ENCODE peak calls at places on chromosomes 4 and X, in ten cellular contexts. M, S, O, Q, G, B, L, D, N and X are unnamed samples.

GRCh38 chr4:66974665-66975064 is 570.6 kb downstream of the CENPC start:
- DNase-seq in M (no peak), S (no peak), O (no peak), Q (no peak), G (no peak), B (no peak), L (no peak), D (no peak), N (no peak), X (no peak)

GRCh38 chr4:7632341-7632740 is 197.6 kb upstream of the PSAPL1 start:
- DNase-seq in M (no peak), S (no peak), O (no peak), Q (no peak), G (no peak), B (no peak), L (no peak), D (no peak), N (no peak), X (no peak)

GRCh38 chr4:165115301-165115700 is 2.6 kb upstream of the TMEM192 start:
- DNase-seq in M (no peak), S (no peak), O (no peak), Q (no peak), G (no peak), B (no peak), L (no peak), D (no peak), N (no peak), X (no peak)

GRCh38 chr4:134700251-134700650 is 498.7 kb upstream of the PABPC4L start:
- DNase-seq in M (no peak), S (no peak), O (no peak), Q (no peak), G (no peak), B (no peak), L (no peak), D (no peak), N (no peak), X (no peak)

GRCh38 chr4:102715057-102715456 is 45.7 kb downstream of the MANBA start:
- DNase-seq in M (no peak), S (no peak), O (no peak), Q (no peak), G (no peak), B (no peak), L (no peak), D (no peak), N (no peak), X (no peak)

GRCh38 chr4:169971456-169972015 is 54.7 kb downstream of the MFAP3L start:
- DNase-seq in M (no peak), S (no peak), O (no peak), Q (no peak), G (no peak), B (no peak), L (no peak), D (no peak), N (peak; percentile 13), X (no peak)

GRCh38 chrX:123976671-123977316 is 15.3 kb downstream of the STAG2 start:
- DNase-seq in M (peak; percentile 64), S (no peak), O (no peak), Q (no peak), G (no peak), B (no peak), L (no peak), D (no peak), N (peak; percentile 36), X (no peak)

GRCh38 chr4:106604319-106605051 is 235.9 kb upstream of the GIMD1 start:
- DNase-seq in M (no peak), S (no peak), O (no peak), Q (no peak), G (no peak), B (no peak), L (peak; percentile 57), D (no peak), N (no peak), X (no peak)

GRCh38 chr4:134552063-134552462 is 350.5 kb upstream of the PABPC4L start:
- DNase-seq in M (no peak), S (no peak), O (no peak), Q (no peak), G (no peak), B (no peak), L (no peak), D (no peak), N (no peak), X (no peak)

GRCh38 chr4:15470149-15470520 is 453 bp downstream of the CC2D2A start:
- DNase-seq in M (no peak), S (no peak), O (no peak), Q (no peak), G (no peak), B (no peak), L (no peak), D (no peak), N (no peak), X (no peak)

GRCh38 chrX:129540068-129540653 is at the start of gene OCRL:
- DNase-seq in M (peak; percentile 72), S (peak; percentile 71), O (peak; percentile 76), Q (no peak), G (peak; percentile 65), B (peak; percentile 88), L (peak; percentile 85), D (peak; percentile 35), N (peak; percentile 64), X (peak; percentile 76)

GRCh38 chrX:10549280-10549679 is 71.1 kb downstream of the MID1 start:
- DNase-seq in M (no peak), S (no peak), O (no peak), Q (no peak), G (no peak), B (no peak), L (no peak), D (no peak), N (peak; percentile 35), X (no peak)

GRCh38 chr4:169627307-169627706 is 6.9 kb downstream of the CLCN3 start:
- DNase-seq in M (no peak), S (no peak), O (no peak), Q (no peak), G (no peak), B (no peak), L (no peak), D (no peak), N (no peak), X (no peak)

GRCh38 chr4:153466637-153467153 is 535 bp downstream of the TMEM131L start:
- DNase-seq in M (no peak), S (no peak), O (no peak), Q (no peak), G (no peak), B (no peak), L (peak; percentile 72), D (no peak), N (no peak), X (peak; percentile 45)

GRCh38 chr4:153465145-153465544 is 1.0 kb upstream of the TMEM131L start:
- DNase-seq in M (no peak), S (no peak), O (no peak), Q (no peak), G (no peak), B (no peak), L (no peak), D (no peak), N (no peak), X (no peak)

GRCh38 chr4:153467154-153467896 is 1.2 kb downstream of the TMEM131L start:
- DNase-seq in M (no peak), S (peak; percentile 90), O (peak; percentile 84), Q (peak; percentile 88), G (no peak), B (peak; percentile 49), L (peak; percentile 91), D (no peak), N (no peak), X (peak; percentile 92)

GRCh38 chr4:153465583-153465921 is 608 bp upstream of the TMEM131L start:
- DNase-seq in M (peak; percentile 61), S (peak; percentile 37), O (no peak), Q (no peak), G (peak; percentile 43), B (peak; percentile 45), L (peak; percentile 77), D (no peak), N (peak; percentile 60), X (peak; percentile 61)

DNA sequence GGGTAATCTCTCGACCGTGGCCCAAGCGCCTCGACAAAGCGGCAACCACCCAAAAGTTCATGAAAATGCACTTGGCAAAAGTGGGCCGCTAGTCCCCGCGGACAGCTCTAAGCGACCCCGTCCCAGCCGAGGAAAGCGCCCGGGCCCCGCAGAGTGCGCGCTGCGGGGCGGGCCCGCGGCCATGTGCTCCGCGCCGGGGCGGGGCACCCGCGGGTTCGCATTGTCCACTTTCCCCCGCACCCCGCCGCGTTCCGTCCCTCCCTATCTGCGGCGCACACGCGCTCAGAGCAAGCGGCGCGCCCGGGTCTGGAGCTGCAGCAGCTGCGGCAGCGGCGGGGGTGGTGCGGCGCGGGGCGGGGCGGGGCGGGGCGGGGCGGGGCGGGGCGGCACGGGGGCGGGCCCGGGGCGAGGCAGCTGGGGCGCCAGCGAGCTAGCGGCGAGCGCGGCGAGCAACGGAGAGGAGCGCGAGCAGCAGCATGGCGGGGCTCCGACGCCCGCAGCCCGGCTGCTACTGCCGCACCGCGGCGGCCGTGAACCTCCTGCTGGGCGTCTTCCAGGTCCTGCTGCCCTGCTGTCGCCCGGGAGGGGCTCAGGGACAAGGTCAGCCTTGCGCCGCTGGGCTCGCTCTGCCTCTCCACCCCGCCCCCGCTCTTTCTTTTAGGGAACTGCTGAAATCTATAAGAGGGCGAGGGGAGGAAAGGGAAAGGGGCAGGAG is at the start of gene TMEM131L:
- DNase-seq in M (peak; percentile 60), S (peak; percentile 86), O (peak; percentile 81), Q (no peak), G (peak; percentile 52), B (peak; percentile 78), L (peak; percentile 86), D (peak; percentile 29), N (peak; percentile 68), X (peak; percentile 88)
- TF ChIP-seq CTCF in M (no peak), S (peak; percentile 26), O (no peak), Q (peak; percentile 33), G (peak; percentile 25), B (no peak), L (peak; percentile 16), D (peak; percentile 44), N (peak; percentile 18), X (peak; percentile 31)

DNA sequence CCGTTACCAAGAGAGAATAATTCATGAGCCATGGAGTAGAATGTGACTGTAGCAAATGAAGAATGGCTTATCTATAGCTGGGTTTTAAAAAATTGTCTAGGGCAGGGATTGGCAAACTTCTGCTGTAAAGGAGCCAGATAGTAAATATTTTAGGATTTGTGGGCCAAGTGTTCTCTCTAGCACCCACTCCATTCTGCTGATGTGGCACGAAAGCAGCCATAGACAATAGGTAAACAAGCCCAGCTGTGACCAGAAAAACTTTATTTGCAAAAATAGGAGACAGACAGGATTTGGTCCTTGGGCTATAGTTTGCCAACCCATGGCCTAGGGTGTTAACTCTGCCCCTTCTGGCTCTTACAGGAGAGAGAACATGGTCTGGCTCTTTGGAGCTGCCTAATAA is 127.2 kb downstream of the AKAP4 start:
- DNase-seq in M (no peak), S (no peak), O (no peak), Q (no peak), G (no peak), B (no peak), L (no peak), D (no peak), N (no peak), X (no peak)
- TF ChIP-seq CTCF in M (no peak), S (no peak), O (no peak), Q (no peak), G (no peak), B (no peak), L (no peak), D (no peak), N (no peak), X (no peak)

GRCh38 chr4:2243682-2244380 is 1.9 kb upstream of the HAUS3 start:
- DNase-seq in M (peak; percentile 40), S (peak; percentile 48), O (peak; percentile 31), Q (no peak), G (peak; percentile 39), B (peak; percentile 61), L (peak; percentile 69), D (no peak), N (peak; percentile 32), X (peak; percentile 44)
- TF ChIP-seq CTCF in M (no peak), S (peak; percentile 20), O (no peak), Q (peak; percentile 17), G (peak; percentile 18), B (peak; percentile 12), L (peak; percentile 34), D (peak; percentile 42), N (peak; percentile 34), X (peak; percentile 36)

GRCh38 chr4:1842339-1842895 is 13.5 kb downstream of the LETM1 start:
- DNase-seq in M (no peak), S (no peak), O (peak; percentile 51), Q (no peak), G (no peak), B (no peak), L (no peak), D (no peak), N (no peak), X (no peak)
- TF ChIP-seq CTCF in M (no peak), S (no peak), O (peak; percentile 39), Q (no peak), G (no peak), B (no peak), L (no peak), D (peak; percentile 12), N (peak; percentile 17), X (no peak)